ENCODE peak calls at places on chromosomes 4 and X, in four cellular contexts. One of them, this sample, is unnamed.
A peak's percentile ranks its signal among the peaks of the same experiment; 100 is the strongest.

GRCh38 chrX:15567886-15568616 is 32.7 kb downstream of the ACE2 start:
- DNase-seq in choroid plexus epithelial cell: peak; percentile 23
- DNase-seq in GM06990: no peak
- DNase-seq in tibial artery: no peak
- DNase-seq in this sample: no peak

GRCh38 chrX:119266364-119266995 is 30.4 kb downstream of the PGRMC1 start:
- DNase-seq in choroid plexus epithelial cell: peak; percentile 42
- DNase-seq in GM06990: no peak
- DNase-seq in tibial artery: no peak
- DNase-seq in this sample: peak; percentile 19

GRCh38 chr4:76538296-76538695 is 103.3 kb downstream of the SHROOM3 start:
- DNase-seq in choroid plexus epithelial cell: no peak
- DNase-seq in GM06990: no peak
- DNase-seq in tibial artery: no peak
- DNase-seq in this sample: no peak

GRCh38 chr4:81257841-81258240 is 42.8 kb upstream of the PRKG2 start:
- DNase-seq in choroid plexus epithelial cell: no peak
- DNase-seq in GM06990: no peak
- DNase-seq in tibial artery: no peak
- DNase-seq in this sample: no peak

GRCh38 chr4:171847751-171848150 is 34.5 kb downstream of the GALNTL6 start:
- DNase-seq in choroid plexus epithelial cell: peak; percentile 13
- DNase-seq in GM06990: no peak
- DNase-seq in tibial artery: no peak
- DNase-seq in this sample: peak; percentile 53

GRCh38 chr4:119130365-119131065 is 5.1 kb upstream of the MYOZ2 start:
- DNase-seq in choroid plexus epithelial cell: peak; percentile 41
- DNase-seq in GM06990: no peak
- DNase-seq in tibial artery: no peak
- DNase-seq in this sample: peak; percentile 88

GRCh38 chrX:79573760-79574159 is 206.6 kb upstream of the ITM2A start:
- DNase-seq in choroid plexus epithelial cell: no peak
- DNase-seq in GM06990: no peak
- DNase-seq in tibial artery: no peak
- DNase-seq in this sample: no peak

GRCh38 chrX:13119386-13119785 is 75.0 kb upstream of the FAM9C start:
- DNase-seq in choroid plexus epithelial cell: peak; percentile 63
- DNase-seq in GM06990: no peak
- DNase-seq in tibial artery: no peak
- DNase-seq in this sample: peak; percentile 73

GRCh38 chrX:118823263-118824172 is at the start of gene ZCCHC12:
- DNase-seq in choroid plexus epithelial cell: peak; percentile 42
- DNase-seq in GM06990: peak; percentile 54
- DNase-seq in tibial artery: no peak
- DNase-seq in this sample: peak; percentile 36

GRCh38 chr4:2283199-2283711 is 21.3 kb upstream of the MXD4 start:
- DNase-seq in choroid plexus epithelial cell: no peak
- DNase-seq in GM06990: no peak
- DNase-seq in tibial artery: no peak
- DNase-seq in this sample: no peak

GRCh38 chrX:106863697-106864096 is 39.4 kb downstream of the RIPPLY1 start:
- DNase-seq in choroid plexus epithelial cell: no peak
- DNase-seq in GM06990: peak; percentile 1
- DNase-seq in tibial artery: no peak
- DNase-seq in this sample: no peak

GRCh38 chr4:113692809-113693411 is 68.6 kb downstream of the CAMK2D start:
- DNase-seq in choroid plexus epithelial cell: no peak
- DNase-seq in GM06990: no peak
- DNase-seq in tibial artery: no peak
- DNase-seq in this sample: peak; percentile 13

GRCh38 chr4:150135134-150135773 is 57.0 kb downstream of the DCLK2 start:
- DNase-seq in choroid plexus epithelial cell: peak; percentile 17
- DNase-seq in GM06990: no peak
- DNase-seq in tibial artery: no peak
- DNase-seq in this sample: peak; percentile 35

GRCh38 chrX:69501433-69501832 is 2.7 kb upstream of the NALF2 start:
- DNase-seq in choroid plexus epithelial cell: peak; percentile 6
- DNase-seq in GM06990: no peak
- DNase-seq in tibial artery: no peak
- DNase-seq in this sample: peak; percentile 18

GRCh38 chr4:166458756-166459155 is 585.7 kb downstream of the TLL1 start:
- DNase-seq in choroid plexus epithelial cell: peak; percentile 10
- DNase-seq in GM06990: no peak
- DNase-seq in tibial artery: no peak
- DNase-seq in this sample: peak; percentile 59

GRCh38 chrX:103584606-103585005 is 709 bp upstream of the TCEAL4 start:
- DNase-seq in choroid plexus epithelial cell: peak; percentile 50
- DNase-seq in GM06990: no peak
- DNase-seq in tibial artery: no peak
- DNase-seq in this sample: no peak

GRCh38 chr4:1048781-1049590 is 37.6 kb downstream of the FGFRL1 start:
- DNase-seq in choroid plexus epithelial cell: no peak
- DNase-seq in GM06990: no peak
- DNase-seq in tibial artery: no peak
- DNase-seq in this sample: no peak

GRCh38 chr4:47145630-47146029 is 114.3 kb downstream of the GABRB1 start:
- DNase-seq in choroid plexus epithelial cell: peak; percentile 94
- DNase-seq in GM06990: peak; percentile 47
- DNase-seq in tibial artery: no peak
- DNase-seq in this sample: peak; percentile 35

GRCh38 chrX:22037225-22037624 is 5.1 kb downstream of the PHEX start:
- DNase-seq in choroid plexus epithelial cell: no peak
- DNase-seq in GM06990: no peak
- DNase-seq in tibial artery: no peak
- DNase-seq in this sample: no peak

GRCh38 chrX:153766098-153766817 is 2.2 kb downstream of the PLXNB3 start:
- DNase-seq in choroid plexus epithelial cell: peak; percentile 66
- DNase-seq in GM06990: peak; percentile 13
- DNase-seq in tibial artery: no peak
- DNase-seq in this sample: peak; percentile 66
- H3K4me3 ChIP-seq in choroid plexus epithelial cell: peak overlapping the region; percentile 54
- H3K4me3 ChIP-seq in GM06990: no peak overlapping the region
- H3K4me3 ChIP-seq in tibial artery: peak overlapping the region; percentile 44
- H3K4me3 ChIP-seq in this sample: peak overlapping the region; percentile 43

GRCh38 chrX:95762716-95763115 is 921.9 kb upstream of the DIAPH2 start:
- DNase-seq in choroid plexus epithelial cell: no peak
- DNase-seq in GM06990: no peak
- DNase-seq in tibial artery: no peak
- DNase-seq in this sample: no peak
- TF ChIP-seq CTCF in choroid plexus epithelial cell: peak; percentile 2
- TF ChIP-seq CTCF in GM06990: peak; percentile 29
- TF ChIP-seq CTCF in tibial artery: no peak
- TF ChIP-seq CTCF in this sample: peak; percentile 2

DNA sequence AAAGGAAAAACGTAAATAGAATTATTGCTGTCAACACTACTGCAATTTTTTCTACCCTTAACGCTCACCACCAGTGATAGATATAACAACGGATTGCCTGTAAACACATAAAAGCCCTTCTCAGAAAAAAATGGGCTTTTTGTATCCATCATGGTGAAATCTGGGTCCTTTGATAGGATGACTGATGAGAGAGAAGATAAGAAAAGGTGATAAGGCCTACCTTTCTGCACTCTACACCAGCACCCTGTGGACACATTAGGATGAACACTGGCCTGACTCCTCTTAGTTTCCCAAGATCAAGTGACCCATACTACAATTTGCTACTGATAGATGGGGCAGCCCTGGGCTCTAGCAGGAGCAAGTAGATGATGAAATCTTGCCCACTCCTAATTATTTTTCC is 112.3 kb upstream of the RAP2C start:
- DNase-seq in choroid plexus epithelial cell: no peak
- DNase-seq in GM06990: no peak
- DNase-seq in tibial artery: no peak
- DNase-seq in this sample: no peak
- H3K4me3 ChIP-seq in choroid plexus epithelial cell: no peak overlapping the region
- H3K4me3 ChIP-seq in GM06990: no peak overlapping the region
- H3K4me3 ChIP-seq in tibial artery: no peak overlapping the region
- H3K4me3 ChIP-seq in this sample: no peak overlapping the region

DNA sequence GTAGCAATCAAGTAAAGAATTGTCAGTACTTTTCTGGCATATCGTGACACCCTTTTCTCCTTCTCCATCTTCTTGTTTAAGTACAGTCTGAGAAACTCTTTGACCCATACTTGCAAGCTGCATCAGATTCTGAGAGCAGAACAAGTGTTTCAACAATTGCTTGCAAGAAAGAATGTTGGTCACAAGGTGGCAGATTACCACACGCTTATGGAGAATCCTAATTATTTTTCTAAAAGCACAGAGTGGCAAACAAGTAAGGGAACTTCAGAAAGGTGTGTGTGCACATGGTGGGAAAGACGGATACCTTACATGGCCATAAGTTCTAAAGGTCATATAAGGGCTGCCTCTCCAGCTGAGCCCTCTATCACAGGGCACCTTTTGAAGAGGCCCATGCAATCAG is 136.4 kb upstream of the FGF13 start:
- DNase-seq in choroid plexus epithelial cell: peak; percentile 2
- DNase-seq in GM06990: no peak
- DNase-seq in tibial artery: no peak
- DNase-seq in this sample: peak; percentile 42
- TF ChIP-seq CTCF in choroid plexus epithelial cell: no peak
- TF ChIP-seq CTCF in GM06990: no peak
- TF ChIP-seq CTCF in tibial artery: no peak
- TF ChIP-seq CTCF in this sample: peak; percentile 27